ENCODE peak calls at places on chromosomes 16 and 17, in five cellular contexts. L is ascending aorta, I is AG09309, T is skeletal muscle cell, V is A549. P is an unnamed sample.

GRCh38 chr17:77419547-77420475 is 279.0 kb downstream of the SEC14L1 start:
- DNase-seq in V (no peak), I (no peak), T (no peak), L (no peak), P (no peak)

GRCh38 chr16:27464663-27465482 is 62.9 kb downstream of the IL21R start:
- DNase-seq in L (no peak), T (no peak), V (no peak), I (no peak), P (no peak)

GRCh38 chr17:9971991-9972390 is 66.9 kb upstream of the RCVRN start:
- DNase-seq in V (no peak), L (no peak), T (no peak), I (peak; percentile 4), P (no peak)

GRCh38 chr16:49158029-49158642 is 123.5 kb downstream of the CBLN1 start:
- DNase-seq in T (no peak), V (peak; percentile 2), L (no peak), I (no peak), P (no peak)

GRCh38 chr16:60642956-60643355 is 1393.3 kb downstream of the CDH8 start:
- DNase-seq in V (no peak), L (no peak), T (no peak), I (no peak), P (no peak)

GRCh38 chr16:3456374-3456773 is 12.9 kb downstream of the NAA60 start:
- DNase-seq in V (no peak), L (no peak), T (no peak), I (no peak), P (no peak)

GRCh38 chr17:41844971-41845370 is 7.3 kb downstream of the KLHL10 start:
- DNase-seq in I (no peak), L (no peak), V (no peak), T (no peak), P (no peak)

GRCh38 chr17:67044016-67044772 is at the start of gene CACNG1:
- DNase-seq in V (no peak), L (no peak), T (no peak), I (no peak), P (no peak)

GRCh38 chr16:3148256-3149192 is 13.7 kb downstream of the ZNF213 start:
- DNase-seq in L (no peak), T (no peak), I (no peak), V (no peak), P (no peak)

GRCh38 chr16:472199-472504 is 46.7 kb downstream of the RAB11FIP3 start:
- DNase-seq in I (no peak), V (no peak), L (no peak), T (no peak), P (no peak)

GRCh38 chr16:473046-474043 is 47.9 kb downstream of the RAB11FIP3 start:
- DNase-seq in L (no peak), T (no peak), V (no peak), I (no peak), P (no peak)

GRCh38 chr16:474420-475122 is 49.1 kb downstream of the RAB11FIP3 start:
- DNase-seq in T (no peak), V (no peak), L (no peak), I (no peak), P (no peak)

GRCh38 chr16:470418-470817 is 45.0 kb downstream of the RAB11FIP3 start:
- DNase-seq in I (no peak), L (no peak), V (no peak), T (no peak), P (no peak)

DNA sequence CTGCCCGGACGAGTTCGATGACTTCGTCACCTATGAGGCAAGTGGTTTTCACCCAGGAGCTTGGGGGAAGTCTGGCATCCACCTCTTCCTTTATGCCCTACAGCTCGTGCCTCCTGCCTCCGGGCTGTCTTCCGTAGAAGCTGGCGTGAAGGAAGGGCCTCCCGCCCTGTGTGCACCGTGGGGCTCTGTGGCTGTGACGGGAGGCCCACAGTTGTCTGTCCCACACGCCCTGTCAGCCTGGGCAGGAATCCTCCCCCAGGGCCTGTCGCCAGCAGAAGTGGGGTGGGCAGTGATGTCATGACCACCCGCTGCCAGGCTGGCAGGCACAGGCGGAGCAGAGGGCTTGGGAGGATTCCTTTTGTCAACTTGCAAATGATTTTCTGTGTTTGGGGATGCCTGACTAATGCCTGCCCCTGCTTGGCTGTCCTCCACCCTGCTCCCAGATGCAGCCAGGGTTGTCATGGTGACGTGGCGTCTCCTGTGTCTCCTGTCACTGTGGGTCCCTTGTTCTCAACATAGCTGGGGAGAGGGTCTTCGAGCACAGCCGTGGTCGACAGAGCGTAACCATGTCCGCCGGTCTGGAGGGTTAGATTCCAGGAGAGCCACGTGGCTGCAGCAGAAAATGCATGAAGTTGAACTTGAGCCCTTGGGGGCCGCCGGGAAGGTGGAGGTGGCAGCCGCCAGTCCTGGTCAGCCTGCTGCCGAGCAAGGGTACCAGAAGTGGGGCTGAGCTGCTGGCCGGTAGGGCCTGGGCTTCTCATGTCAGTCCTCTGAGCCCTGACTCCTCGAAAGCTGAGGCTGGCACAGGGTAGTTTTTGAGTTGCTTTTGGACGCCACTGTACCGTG is 46.1 kb downstream of the RAB11FIP3 start:
- DNase-seq in T (no peak), V (no peak), L (no peak), I (no peak), P (no peak)
- H3K4me3 ChIP-seq in T (no peak overlapping the region), V (no peak overlapping the region), L (no peak overlapping the region), I (no peak overlapping the region), P (no peak overlapping the region)

GRCh38 chr17:49556183-49556943 is 19.3 kb upstream of the NXPH3 start:
- DNase-seq in L (no peak), V (peak; percentile 94), I (no peak), T (no peak), P (no peak)
- H3K4me3 ChIP-seq in L (no peak overlapping the region), V (no peak overlapping the region), I (no peak overlapping the region), T (no peak overlapping the region), P (no peak overlapping the region)

GRCh38 chr16:79931721-79932120 is 331.2 kb upstream of the MAF start:
- DNase-seq in L (no peak), T (no peak), I (no peak), V (no peak), P (no peak)
- H3K4me3 ChIP-seq in L (no peak overlapping the region), T (no peak overlapping the region), I (no peak overlapping the region), V (no peak overlapping the region), P (no peak overlapping the region)

DNA sequence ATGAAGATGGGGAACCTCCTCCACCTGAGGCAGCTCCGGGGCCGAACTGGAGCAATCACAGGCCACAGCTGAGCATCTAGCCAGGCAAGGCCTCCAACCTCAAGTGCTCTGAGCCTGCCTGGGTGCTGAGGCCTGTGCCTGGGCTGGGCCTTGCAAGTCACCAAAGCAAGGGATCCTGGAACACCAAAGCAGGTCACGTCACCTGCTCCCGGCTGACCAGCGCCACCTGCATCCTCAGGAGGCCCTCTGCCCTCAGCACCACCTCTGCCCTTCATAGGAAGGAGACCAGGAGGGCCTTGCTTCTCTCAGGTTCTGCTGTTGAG is 68.0 kb downstream of the SMPD3 start:
- DNase-seq in T (no peak), V (no peak), I (no peak), L (no peak), P (no peak)
- H3K4me3 ChIP-seq in T (no peak overlapping the region), V (no peak overlapping the region), I (no peak overlapping the region), L (no peak overlapping the region), P (no peak overlapping the region)

GRCh38 chr17:58338907-58339774 is 10.5 kb upstream of the TSPOAP1 start:
- DNase-seq in T (peak; percentile 62), V (no peak), L (peak; percentile 39), I (no peak), P (peak; percentile 82)

GRCh38 chr17:58337126-58337599 is 8.6 kb upstream of the TSPOAP1 start:
- DNase-seq in L (no peak), I (no peak), T (no peak), V (no peak), P (peak; percentile 55)

GRCh38 chr17:58339775-58340622 is 11.4 kb upstream of the TSPOAP1 start:
- DNase-seq in V (no peak), I (no peak), T (no peak), L (no peak), P (no peak)

GRCh38 chr17:58337600-58338453 is 9.2 kb upstream of the TSPOAP1 start:
- DNase-seq in I (peak; percentile 24), L (peak; percentile 72), T (peak; percentile 85), V (no peak), P (peak; percentile 94)

GRCh38 chr17:58338454-58338841 is 9.9 kb upstream of the TSPOAP1 start:
- DNase-seq in L (no peak), I (no peak), V (no peak), T (no peak), P (no peak)
- H3K4me3 ChIP-seq in L (no peak overlapping the region), I (no peak overlapping the region), V (no peak overlapping the region), T (no peak overlapping the region), P (peak overlapping the region; percentile 97)

GRCh38 chr17:19654342-19654886 is 5.9 kb downstream of the ALDH3A2 start:
- DNase-seq in T (no peak), I (no peak), V (no peak), L (no peak), P (no peak)

GRCh38 chr17:19652595-19652994 is 4.0 kb downstream of the ALDH3A2 start:
- DNase-seq in I (no peak), T (no peak), V (no peak), L (no peak), P (no peak)

GRCh38 chr17:19648475-19649406 is at the start of gene ALDH3A2:
- DNase-seq in V (peak; percentile 99), T (peak; percentile 64), L (peak; percentile 94), I (peak; percentile 49), P (peak; percentile 86)

GRCh38 chr17:19650826-19651225 is 2.3 kb downstream of the ALDH3A2 start:
- DNase-seq in V (no peak), I (no peak), L (no peak), T (no peak), P (no peak)

DNA sequence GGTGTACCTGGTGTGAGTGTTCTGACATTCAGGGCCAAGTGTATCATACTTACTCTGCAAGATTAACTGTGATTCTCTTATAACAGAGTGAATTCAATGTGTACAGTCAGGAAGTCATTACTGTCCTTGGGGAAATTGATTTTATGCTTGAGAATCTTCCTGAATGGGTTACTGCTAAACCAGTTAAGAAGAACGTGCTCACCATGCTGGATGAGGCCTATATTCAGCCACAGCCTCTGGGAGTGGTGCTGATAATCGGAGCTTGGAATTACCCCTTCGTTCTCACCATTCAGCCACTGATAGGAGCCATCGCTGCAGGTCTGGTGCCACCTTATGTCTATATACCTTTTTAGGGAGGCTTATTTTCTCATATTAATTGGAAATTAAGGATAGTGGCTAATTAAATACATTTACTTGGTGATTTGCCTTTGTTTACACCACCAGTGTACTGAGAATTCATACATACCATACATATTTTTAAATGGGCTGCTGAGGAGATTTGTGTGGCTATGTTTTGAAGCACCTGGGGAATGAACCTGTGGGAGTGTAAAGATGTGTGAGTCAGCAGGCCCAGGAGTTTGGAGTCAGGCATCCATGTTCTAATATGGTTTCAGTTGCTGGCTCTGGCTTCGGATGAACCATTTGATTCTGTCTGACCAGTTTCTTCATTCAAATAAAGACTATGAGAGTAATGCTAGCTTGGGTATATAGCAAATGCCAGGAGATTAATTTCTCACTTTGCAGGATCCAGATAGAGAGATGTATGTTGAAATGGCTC is 3.1 kb downstream of the ALDH3A2 start:
- DNase-seq in T (no peak), V (no peak), I (no peak), L (no peak), P (no peak)
- H3K4me3 ChIP-seq in T (no peak overlapping the region), V (peak overlapping the region; percentile 82), I (no peak overlapping the region), L (peak overlapping the region; percentile 16), P (no peak overlapping the region)

DNA sequence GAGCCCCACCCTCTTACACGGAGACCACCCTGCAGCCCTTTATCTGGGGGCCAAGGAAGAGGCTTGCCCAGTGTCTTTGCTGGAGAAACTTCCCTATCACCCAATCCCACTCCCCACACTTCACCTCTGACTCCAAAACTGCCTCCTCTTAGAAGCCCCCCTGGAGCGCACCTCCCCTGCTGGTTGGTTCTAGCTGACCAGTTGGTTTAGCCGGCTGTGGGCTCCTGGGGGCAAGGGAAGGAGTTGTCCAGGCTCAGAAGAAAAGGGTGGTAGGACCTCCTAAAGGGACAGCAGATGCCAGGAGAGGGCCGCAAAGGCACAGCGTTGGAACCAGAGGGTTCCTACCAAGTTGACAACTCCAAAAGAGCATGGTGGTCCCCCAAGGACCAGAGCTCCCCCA is 2.0 kb downstream of the BCAR1 start:
- DNase-seq in T (no peak), I (no peak), V (no peak), L (no peak), P (no peak)
- H3K4me3 ChIP-seq in T (peak overlapping the region; percentile 62), I (peak overlapping the region; percentile 81), V (peak overlapping the region; percentile 74), L (peak overlapping the region; percentile 85), P (no peak overlapping the region)